ENCODE peak calls at places on chromosomes 6 and 20, in nine cellular contexts. One of them, this sample, is unnamed.

GRCh38 chr6:39128106-39128505 is 13.1 kb upstream of the SAYSD1 start:
- DNase-seq in esophagus squamous epithelium: no peak
- DNase-seq in Caco-2: no peak
- DNase-seq in pancreas: no peak
- DNase-seq in prostate gland: no peak
- DNase-seq in heart right ventricle: no peak
- DNase-seq in fibroblast of lung: no peak
- DNase-seq in hepatocyte: no peak
- DNase-seq in CD8-positive, alpha-beta T cell: no peak
- DNase-seq in this sample: no peak

GRCh38 chr6:152572395-152573061 is 64.6 kb downstream of the SYNE1 start:
- DNase-seq in hepatocyte: no peak
- DNase-seq in Caco-2: no peak
- DNase-seq in fibroblast of lung: peak; percentile 38
- DNase-seq in esophagus squamous epithelium: no peak
- DNase-seq in heart right ventricle: no peak
- DNase-seq in prostate gland: peak; percentile 26
- DNase-seq in CD8-positive, alpha-beta T cell: no peak
- DNase-seq in pancreas: no peak
- DNase-seq in this sample: no peak

GRCh38 chr6:130906736-130907381 is 79.7 kb downstream of the SMLR1 start:
- DNase-seq in fibroblast of lung: peak; percentile 82
- DNase-seq in esophagus squamous epithelium: no peak
- DNase-seq in prostate gland: no peak
- DNase-seq in CD8-positive, alpha-beta T cell: no peak
- DNase-seq in Caco-2: no peak
- DNase-seq in pancreas: no peak
- DNase-seq in heart right ventricle: no peak
- DNase-seq in hepatocyte: no peak
- DNase-seq in this sample: no peak

GRCh38 chr6:157169656-157170055 is 153.7 kb downstream of the TMEM242 start:
- DNase-seq in Caco-2: no peak
- DNase-seq in fibroblast of lung: peak; percentile 54
- DNase-seq in hepatocyte: no peak
- DNase-seq in heart right ventricle: peak; percentile 43
- DNase-seq in esophagus squamous epithelium: no peak
- DNase-seq in CD8-positive, alpha-beta T cell: no peak
- DNase-seq in pancreas: no peak
- DNase-seq in prostate gland: no peak
- DNase-seq in this sample: no peak

GRCh38 chr6:136654086-136654485 is 103.9 kb upstream of the MAP7 start:
- DNase-seq in fibroblast of lung: no peak
- DNase-seq in CD8-positive, alpha-beta T cell: no peak
- DNase-seq in esophagus squamous epithelium: no peak
- DNase-seq in prostate gland: no peak
- DNase-seq in hepatocyte: no peak
- DNase-seq in pancreas: no peak
- DNase-seq in Caco-2: no peak
- DNase-seq in heart right ventricle: no peak
- DNase-seq in this sample: no peak

GRCh38 chr6:131362696-131363095 is 210.3 kb upstream of the ARG1 start:
- DNase-seq in esophagus squamous epithelium: no peak
- DNase-seq in hepatocyte: no peak
- DNase-seq in pancreas: no peak
- DNase-seq in CD8-positive, alpha-beta T cell: no peak
- DNase-seq in fibroblast of lung: no peak
- DNase-seq in Caco-2: no peak
- DNase-seq in prostate gland: no peak
- DNase-seq in heart right ventricle: no peak
- DNase-seq in this sample: no peak

GRCh38 chr6:128161263-128161662 is 260.4 kb upstream of the THEMIS start:
- DNase-seq in hepatocyte: no peak
- DNase-seq in esophagus squamous epithelium: no peak
- DNase-seq in CD8-positive, alpha-beta T cell: no peak
- DNase-seq in prostate gland: no peak
- DNase-seq in fibroblast of lung: no peak
- DNase-seq in Caco-2: no peak
- DNase-seq in heart right ventricle: no peak
- DNase-seq in pancreas: no peak
- DNase-seq in this sample: no peak

GRCh38 chr20:52047811-52048302 is 143.7 kb downstream of the ZFP64 start:
- DNase-seq in esophagus squamous epithelium: no peak
- DNase-seq in hepatocyte: no peak
- DNase-seq in fibroblast of lung: peak; percentile 89
- DNase-seq in CD8-positive, alpha-beta T cell: peak; percentile 9
- DNase-seq in prostate gland: no peak
- DNase-seq in pancreas: no peak
- DNase-seq in Caco-2: no peak
- DNase-seq in heart right ventricle: peak; percentile 6
- DNase-seq in this sample: no peak

GRCh38 chr20:45926731-45927070 is 7.8 kb upstream of the PCIF1 start:
- DNase-seq in esophagus squamous epithelium: no peak
- DNase-seq in CD8-positive, alpha-beta T cell: no peak
- DNase-seq in pancreas: no peak
- DNase-seq in heart right ventricle: no peak
- DNase-seq in fibroblast of lung: no peak
- DNase-seq in prostate gland: no peak
- DNase-seq in hepatocyte: no peak
- DNase-seq in Caco-2: no peak
- DNase-seq in this sample: no peak

GRCh38 chr20:45925821-45926506 is 8.5 kb upstream of the PCIF1 start:
- DNase-seq in heart right ventricle: no peak
- DNase-seq in Caco-2: no peak
- DNase-seq in prostate gland: no peak
- DNase-seq in fibroblast of lung: no peak
- DNase-seq in esophagus squamous epithelium: no peak
- DNase-seq in pancreas: peak; percentile 18
- DNase-seq in hepatocyte: no peak
- DNase-seq in CD8-positive, alpha-beta T cell: no peak
- DNase-seq in this sample: no peak

GRCh38 chr20:45927071-45927878 is 7.2 kb upstream of the PCIF1 start:
- DNase-seq in pancreas: peak; percentile 9
- DNase-seq in hepatocyte: no peak
- DNase-seq in prostate gland: no peak
- DNase-seq in CD8-positive, alpha-beta T cell: no peak
- DNase-seq in fibroblast of lung: no peak
- DNase-seq in esophagus squamous epithelium: no peak
- DNase-seq in Caco-2: peak; percentile 78
- DNase-seq in heart right ventricle: no peak
- DNase-seq in this sample: no peak

GRCh38 chr20:45921618-45922189 is 9.7 kb upstream of the PLTP start:
- DNase-seq in prostate gland: no peak
- DNase-seq in hepatocyte: no peak
- DNase-seq in CD8-positive, alpha-beta T cell: no peak
- DNase-seq in esophagus squamous epithelium: no peak
- DNase-seq in fibroblast of lung: no peak
- DNase-seq in pancreas: peak; percentile 29
- DNase-seq in Caco-2: no peak
- DNase-seq in heart right ventricle: no peak
- DNase-seq in this sample: no peak

DNA sequence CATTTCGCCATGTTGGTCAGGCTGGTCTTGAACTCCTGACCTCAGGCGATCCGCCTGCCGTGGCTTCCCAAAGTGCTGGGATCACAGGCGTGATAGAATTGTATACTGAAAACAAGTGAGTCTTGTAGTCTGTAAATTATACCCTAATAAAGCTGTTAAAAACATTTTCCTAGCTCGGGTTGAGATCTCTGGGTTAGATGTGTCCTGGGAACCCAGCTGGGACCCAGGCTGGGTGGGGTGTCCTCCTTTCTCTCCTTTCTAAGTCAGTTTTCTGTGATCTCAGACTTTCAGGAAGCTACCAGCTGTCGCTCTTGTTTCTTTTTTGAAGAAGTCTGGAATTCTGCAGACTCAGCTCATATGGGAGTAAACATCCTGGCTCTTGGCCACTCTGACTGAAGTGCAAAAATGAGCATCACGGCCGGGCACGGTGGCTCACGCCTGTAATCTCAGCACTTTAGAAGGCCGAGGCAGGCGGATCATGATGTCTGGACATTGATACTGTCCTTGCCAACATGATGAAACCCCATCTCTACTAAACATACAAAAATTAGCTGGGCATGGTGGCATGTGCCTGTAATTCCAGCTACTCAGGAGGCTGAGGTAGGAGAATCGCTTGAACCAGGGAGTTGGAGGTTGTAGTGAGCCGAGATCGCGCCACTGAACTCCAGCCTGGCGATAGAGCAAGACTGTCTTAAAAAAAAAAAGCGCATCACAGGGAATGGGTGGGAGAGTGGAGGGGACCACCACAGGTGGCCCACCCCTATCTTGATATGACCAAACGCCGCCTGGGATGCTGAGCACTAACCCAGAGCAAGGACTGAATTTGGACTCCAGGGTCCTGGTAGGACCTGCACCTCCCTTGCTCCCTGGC is 9.9 kb upstream of the PCIF1 start:
- DNase-seq in prostate gland: no peak
- DNase-seq in hepatocyte: peak; percentile 76
- DNase-seq in CD8-positive, alpha-beta T cell: no peak
- DNase-seq in fibroblast of lung: peak; percentile 30
- DNase-seq in pancreas: peak; percentile 22
- DNase-seq in Caco-2: no peak
- DNase-seq in heart right ventricle: peak; percentile 57
- DNase-seq in esophagus squamous epithelium: no peak
- DNase-seq in this sample: no peak
- H3K4me3 ChIP-seq in prostate gland: no peak overlapping the region
- H3K4me3 ChIP-seq in hepatocyte: no peak overlapping the region
- H3K4me3 ChIP-seq in CD8-positive, alpha-beta T cell: no peak overlapping the region
- H3K4me3 ChIP-seq in fibroblast of lung: no peak overlapping the region
- H3K4me3 ChIP-seq in pancreas: no peak overlapping the region
- H3K4me3 ChIP-seq in Caco-2: no peak overlapping the region
- H3K4me3 ChIP-seq in heart right ventricle: no peak overlapping the region
- H3K4me3 ChIP-seq in esophagus squamous epithelium: no peak overlapping the region
- H3K4me3 ChIP-seq in this sample: no peak overlapping the region

GRCh38 chr20:32458837-32459220 is 100.7 kb downstream of the ASXL1 start:
- DNase-seq in heart right ventricle: no peak
- DNase-seq in hepatocyte: no peak
- DNase-seq in fibroblast of lung: no peak
- DNase-seq in Caco-2: no peak
- DNase-seq in pancreas: peak; percentile 79
- DNase-seq in CD8-positive, alpha-beta T cell: no peak
- DNase-seq in esophagus squamous epithelium: no peak
- DNase-seq in prostate gland: no peak
- DNase-seq in this sample: no peak
- H3K4me1 ChIP-seq in heart right ventricle: peaks cover 19% of the 10 kb centered on the region
- H3K4me1 ChIP-seq in hepatocyte: peaks cover 35% of the 10 kb centered on the region
- H3K4me1 ChIP-seq in fibroblast of lung: peaks cover 2% of the 10 kb centered on the region
- H3K4me1 ChIP-seq in Caco-2: no peaks in the 10 kb centered on the region
- H3K4me1 ChIP-seq in pancreas: peaks cover 38% of the 10 kb centered on the region
- H3K4me1 ChIP-seq in CD8-positive, alpha-beta T cell: no peaks in the 10 kb centered on the region
- H3K4me1 ChIP-seq in esophagus squamous epithelium: peaks cover 31% of the 10 kb centered on the region
- H3K4me1 ChIP-seq in prostate gland: peaks cover 14% of the 10 kb centered on the region
- H3K4me1 ChIP-seq in this sample: no peaks in the 10 kb centered on the region

GRCh38 chr6:11222385-11223277 is 9.8 kb downstream of the NEDD9 start:
- DNase-seq in fibroblast of lung: no peak
- DNase-seq in hepatocyte: no peak
- DNase-seq in prostate gland: no peak
- DNase-seq in pancreas: no peak
- DNase-seq in esophagus squamous epithelium: no peak
- DNase-seq in Caco-2: no peak
- DNase-seq in heart right ventricle: no peak
- DNase-seq in CD8-positive, alpha-beta T cell: no peak
- DNase-seq in this sample: no peak

GRCh38 chr6:11225990-11226389 is 6.5 kb downstream of the NEDD9 start:
- DNase-seq in heart right ventricle: no peak
- DNase-seq in Caco-2: no peak
- DNase-seq in esophagus squamous epithelium: no peak
- DNase-seq in pancreas: no peak
- DNase-seq in fibroblast of lung: no peak
- DNase-seq in prostate gland: no peak
- DNase-seq in hepatocyte: no peak
- DNase-seq in CD8-positive, alpha-beta T cell: no peak
- DNase-seq in this sample: no peak

GRCh38 chr6:11223296-11223695 is 9.2 kb downstream of the NEDD9 start:
- DNase-seq in CD8-positive, alpha-beta T cell: no peak
- DNase-seq in Caco-2: no peak
- DNase-seq in esophagus squamous epithelium: no peak
- DNase-seq in hepatocyte: no peak
- DNase-seq in fibroblast of lung: no peak
- DNase-seq in prostate gland: no peak
- DNase-seq in pancreas: no peak
- DNase-seq in heart right ventricle: no peak
- DNase-seq in this sample: no peak

GRCh38 chr6:11224966-11225463 is 7.5 kb downstream of the NEDD9 start:
- DNase-seq in Caco-2: no peak
- DNase-seq in hepatocyte: no peak
- DNase-seq in pancreas: no peak
- DNase-seq in CD8-positive, alpha-beta T cell: no peak
- DNase-seq in prostate gland: no peak
- DNase-seq in esophagus squamous epithelium: no peak
- DNase-seq in heart right ventricle: no peak
- DNase-seq in fibroblast of lung: no peak
- DNase-seq in this sample: no peak

DNA sequence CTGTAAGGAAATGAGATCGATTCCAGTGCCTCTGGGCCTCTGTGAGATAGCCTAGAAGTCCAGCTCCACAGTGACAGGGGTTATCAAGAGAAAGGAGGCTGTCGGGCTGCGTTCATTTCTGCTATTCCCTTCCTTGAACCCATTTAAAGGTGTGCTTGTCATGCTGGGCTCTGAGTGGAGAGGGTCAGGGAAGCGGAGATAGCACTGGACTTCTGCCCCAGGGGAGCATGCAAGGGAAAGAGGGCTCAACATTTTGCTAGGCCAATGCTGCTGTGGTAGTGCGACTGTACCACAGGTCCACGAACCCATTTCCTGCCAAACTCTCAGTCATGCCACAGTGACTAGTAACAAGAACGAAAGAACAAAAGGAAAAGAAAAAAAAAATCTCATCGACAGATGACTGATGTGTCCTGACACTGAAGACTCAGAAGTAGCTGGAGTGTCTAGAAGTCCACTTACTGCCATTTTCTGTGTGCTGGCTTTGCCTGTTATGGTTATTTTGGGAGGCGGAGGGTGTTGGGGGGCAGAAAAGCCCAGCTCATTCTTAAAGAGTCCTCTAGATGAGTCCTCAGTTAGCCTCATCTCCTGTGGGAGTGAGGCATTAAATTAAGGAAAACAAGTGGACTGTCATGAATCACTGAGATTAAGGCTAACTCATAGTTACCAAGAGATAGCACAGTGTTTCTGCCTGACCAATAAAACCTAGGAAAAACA is 8.1 kb downstream of the NEDD9 start:
- DNase-seq in heart right ventricle: no peak
- DNase-seq in prostate gland: no peak
- DNase-seq in esophagus squamous epithelium: no peak
- DNase-seq in hepatocyte: no peak
- DNase-seq in fibroblast of lung: peak; percentile 83
- DNase-seq in CD8-positive, alpha-beta T cell: peak; percentile 19
- DNase-seq in Caco-2: no peak
- DNase-seq in pancreas: no peak
- DNase-seq in this sample: no peak
- H3K4me3 ChIP-seq in heart right ventricle: peak overlapping the region; percentile 10
- H3K4me3 ChIP-seq in prostate gland: no peak overlapping the region
- H3K4me3 ChIP-seq in esophagus squamous epithelium: no peak overlapping the region
- H3K4me3 ChIP-seq in hepatocyte: no peak overlapping the region
- H3K4me3 ChIP-seq in fibroblast of lung: no peak overlapping the region
- H3K4me3 ChIP-seq in CD8-positive, alpha-beta T cell: no peak overlapping the region
- H3K4me3 ChIP-seq in Caco-2: no peak overlapping the region
- H3K4me3 ChIP-seq in pancreas: no peak overlapping the region
- H3K4me3 ChIP-seq in this sample: peak overlapping the region; percentile 17

GRCh38 chr6:43771210-43771857 is 1.3 kb downstream of the VEGFA start:
- DNase-seq in Caco-2: peak; percentile 78
- DNase-seq in esophagus squamous epithelium: no peak
- DNase-seq in hepatocyte: peak; percentile 86
- DNase-seq in prostate gland: peak; percentile 47
- DNase-seq in heart right ventricle: peak; percentile 67
- DNase-seq in pancreas: peak; percentile 92
- DNase-seq in fibroblast of lung: peak; percentile 61
- DNase-seq in CD8-positive, alpha-beta T cell: peak; percentile 13
- DNase-seq in this sample: no peak

GRCh38 chr6:43770417-43771209 is 602 bp downstream of the VEGFA start:
- DNase-seq in Caco-2: peak; percentile 54
- DNase-seq in fibroblast of lung: peak; percentile 61
- DNase-seq in CD8-positive, alpha-beta T cell: no peak
- DNase-seq in hepatocyte: peak; percentile 74
- DNase-seq in heart right ventricle: peak; percentile 79
- DNase-seq in esophagus squamous epithelium: no peak
- DNase-seq in pancreas: peak; percentile 88
- DNase-seq in prostate gland: peak; percentile 55
- DNase-seq in this sample: no peak

GRCh38 chr6:43773050-43773956 is 3.3 kb downstream of the VEGFA start:
- DNase-seq in esophagus squamous epithelium: no peak
- DNase-seq in heart right ventricle: peak; percentile 70
- DNase-seq in fibroblast of lung: peak; percentile 19
- DNase-seq in Caco-2: peak; percentile 66
- DNase-seq in prostate gland: peak; percentile 52
- DNase-seq in pancreas: peak; percentile 88
- DNase-seq in hepatocyte: peak; percentile 71
- DNase-seq in CD8-positive, alpha-beta T cell: no peak
- DNase-seq in this sample: peak; percentile 17

GRCh38 chr6:43772571-43773049 is 2.6 kb downstream of the VEGFA start:
- DNase-seq in fibroblast of lung: peak; percentile 22
- DNase-seq in hepatocyte: no peak
- DNase-seq in heart right ventricle: peak; percentile 55
- DNase-seq in esophagus squamous epithelium: no peak
- DNase-seq in prostate gland: no peak
- DNase-seq in Caco-2: peak; percentile 50
- DNase-seq in pancreas: no peak
- DNase-seq in CD8-positive, alpha-beta T cell: no peak
- DNase-seq in this sample: no peak

GRCh38 chr6:43771858-43772570 is 2.0 kb downstream of the VEGFA start:
- DNase-seq in Caco-2: peak; percentile 71
- DNase-seq in prostate gland: peak; percentile 61
- DNase-seq in CD8-positive, alpha-beta T cell: no peak
- DNase-seq in esophagus squamous epithelium: no peak
- DNase-seq in fibroblast of lung: peak; percentile 47
- DNase-seq in heart right ventricle: no peak
- DNase-seq in pancreas: no peak
- DNase-seq in hepatocyte: peak; percentile 81
- DNase-seq in this sample: peak; percentile 5
- H3K4me1 ChIP-seq in Caco-2: peaks cover 32% of the 10 kb centered on the region
- H3K4me1 ChIP-seq in prostate gland: peaks cover 19% of the 10 kb centered on the region
- H3K4me1 ChIP-seq in CD8-positive, alpha-beta T cell: peaks cover 9% of the 10 kb centered on the region
- H3K4me1 ChIP-seq in esophagus squamous epithelium: peaks cover 70% of the 10 kb centered on the region
- H3K4me1 ChIP-seq in fibroblast of lung: peaks cover 34% of the 10 kb centered on the region
- H3K4me1 ChIP-seq in heart right ventricle: peaks cover 38% of the 10 kb centered on the region
- H3K4me1 ChIP-seq in pancreas: peaks cover 27% of the 10 kb centered on the region
- H3K4me1 ChIP-seq in hepatocyte: peaks cover 45% of the 10 kb centered on the region
- H3K4me1 ChIP-seq in this sample: peaks cover 14% of the 10 kb centered on the region